ENCODE peak calls at places on chromosomes 13 and 19, in seven cellular contexts. F is A549, J is prostate gland, N is stomach, Z is A673, Y is tibial artery, C is upper lobe of right lung. S is an unnamed sample. For H3K4me1, the result is how much of the 10 kb centered on the place peaks cover.

GRCh38 chr19:6572217-6572616 is 18.7 kb downstream of the CD70 start:
- DNase-seq in Z (no peak), Y (peak), C (no peak), J (no peak), N (no peak), F (no peak), S (no peak)

GRCh38 chr13:106083620-106084350 is 451.7 kb downstream of the EFNB2 start:
- DNase-seq in Y (no peak), N (peak), Z (peak), J (peak), C (no peak), F (peak), S (no peak)

GRCh38 chr19:15635016-15635805 is 5.5 kb upstream of the CYP4F3 start:
- DNase-seq in Z (no peak), F (no peak), Y (no peak), C (no peak), N (no peak), J (no peak), S (no peak)

GRCh38 chr19:50820549-50821247 is 2.9 kb downstream of the KLK1 start:
- DNase-seq in J (no peak), Y (no peak), N (no peak), F (no peak), Z (no peak), C (peak), S (no peak)

GRCh38 chr19:18648971-18649310 is 12.1 kb downstream of the KLHL26 start:
- DNase-seq in Z (no peak), C (no peak), Y (peak), N (no peak), J (no peak), F (no peak), S (no peak)

GRCh38 chr19:23283925-23284324 is 33.7 kb upstream of the ZNF724 start:
- DNase-seq in Z (peak), N (peak), C (no peak), F (peak), J (no peak), Y (peak), S (no peak)

GRCh38 chr19:17711851-17712250 is 7.4 kb upstream of the MAP1S start:
- DNase-seq in F (no peak), N (no peak), C (no peak), Y (no peak), J (no peak), Z (no peak), S (no peak)

GRCh38 chr19:35153701-35154534 is 617 bp upstream of the FXYD5 start:
- DNase-seq in C (peak), N (peak), Y (no peak), J (no peak), Z (peak), F (peak), S (no peak)

GRCh38 chr13:64186503-64186902 is 2770.9 kb upstream of the PCDH20 start:
- DNase-seq in Z (no peak), F (no peak), Y (no peak), N (no peak), C (no peak), J (no peak), S (no peak)

GRCh38 chr19:46000497-46001246 is 5.4 kb downstream of the CCDC61 start:
- DNase-seq in F (no peak), C (peak), J (peak), Z (peak), N (peak), Y (no peak), S (no peak)

GRCh38 chr13:46172531-46172991 is 9.4 kb downstream of the LCP1 start:
- DNase-seq in C (no peak), J (no peak), F (no peak), Z (no peak), Y (no peak), N (no peak), S (no peak)

GRCh38 chr13:75797719-75798118 is 161.6 kb downstream of the LMO7 start:
- DNase-seq in N (no peak), Z (no peak), J (no peak), F (no peak), Y (no peak), C (no peak), S (no peak)

GRCh38 chr13:39561971-39562370 is 41.0 kb downstream of the LHFPL6 start:
- DNase-seq in N (no peak), C (no peak), J (no peak), Z (no peak), F (no peak), Y (no peak), S (no peak)

GRCh38 chr19:58217069-58217481 is 11.6 kb upstream of the ZNF544 start:
- DNase-seq in N (no peak), J (no peak), F (no peak), C (no peak), Y (no peak), Z (no peak), S (no peak)

GRCh38 chr13:97127842-97128241 is 94.3 kb upstream of the MBNL2 start:
- DNase-seq in F (no peak), Y (no peak), C (no peak), N (no peak), Z (no peak), J (no peak), S (no peak)

GRCh38 chr19:3095375-3096191 is 1.4 kb downstream of the GNA11 start:
- DNase-seq in Y (no peak), C (peak), J (no peak), F (no peak), N (no peak), Z (no peak), S (no peak)

GRCh38 chr19:31676271-31677004 is 327.2 kb upstream of the TSHZ3 start:
- DNase-seq in C (no peak), N (no peak), Z (no peak), F (peak), Y (no peak), J (no peak), S (no peak)

GRCh38 chr13:109976206-109976997 is 190.0 kb upstream of the IRS2 start:
- DNase-seq in C (no peak), Y (no peak), F (no peak), Z (no peak), J (no peak), N (no peak), S (no peak)

DNA sequence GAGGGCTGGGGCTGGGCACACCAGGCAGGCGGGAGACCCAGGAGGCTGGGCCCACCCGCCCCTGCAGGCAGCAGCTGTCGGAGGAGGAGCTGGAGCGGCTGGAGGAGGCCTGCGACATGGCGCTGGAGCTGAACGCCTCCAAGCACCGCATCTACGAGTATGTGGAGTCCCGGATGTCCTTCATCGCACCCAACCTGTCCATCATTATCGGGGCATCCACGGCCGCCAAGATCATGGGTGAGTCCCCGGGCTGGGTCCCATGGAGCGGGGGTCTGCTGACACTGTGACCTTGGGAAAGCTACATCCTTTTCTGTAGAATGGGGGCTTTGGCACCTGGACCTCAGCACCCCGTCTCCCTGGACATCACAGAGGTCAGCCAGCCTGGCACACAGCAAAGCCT is 8.1 kb downstream of the PRPF31 start:
- DNase-seq in Y (no peak), N (no peak), J (no peak), C (no peak), Z (no peak), F (no peak), S (no peak)
- H3K4me1 ChIP-seq in Y (under half), N (under half), J (under half), C (under half), Z (under half), F (under half), S (under half)

GRCh38 chr19:11190501-11190900 is 6.8 kb downstream of the KANK2 start:
- DNase-seq in J (no peak), C (no peak), Z (no peak), F (no peak), Y (no peak), N (no peak), S (no peak)
- H3K4me1 ChIP-seq in J (under half), C (half or more), Z (under half), F (under half), Y (half or more), N (half or more), S (half or more)

DNA sequence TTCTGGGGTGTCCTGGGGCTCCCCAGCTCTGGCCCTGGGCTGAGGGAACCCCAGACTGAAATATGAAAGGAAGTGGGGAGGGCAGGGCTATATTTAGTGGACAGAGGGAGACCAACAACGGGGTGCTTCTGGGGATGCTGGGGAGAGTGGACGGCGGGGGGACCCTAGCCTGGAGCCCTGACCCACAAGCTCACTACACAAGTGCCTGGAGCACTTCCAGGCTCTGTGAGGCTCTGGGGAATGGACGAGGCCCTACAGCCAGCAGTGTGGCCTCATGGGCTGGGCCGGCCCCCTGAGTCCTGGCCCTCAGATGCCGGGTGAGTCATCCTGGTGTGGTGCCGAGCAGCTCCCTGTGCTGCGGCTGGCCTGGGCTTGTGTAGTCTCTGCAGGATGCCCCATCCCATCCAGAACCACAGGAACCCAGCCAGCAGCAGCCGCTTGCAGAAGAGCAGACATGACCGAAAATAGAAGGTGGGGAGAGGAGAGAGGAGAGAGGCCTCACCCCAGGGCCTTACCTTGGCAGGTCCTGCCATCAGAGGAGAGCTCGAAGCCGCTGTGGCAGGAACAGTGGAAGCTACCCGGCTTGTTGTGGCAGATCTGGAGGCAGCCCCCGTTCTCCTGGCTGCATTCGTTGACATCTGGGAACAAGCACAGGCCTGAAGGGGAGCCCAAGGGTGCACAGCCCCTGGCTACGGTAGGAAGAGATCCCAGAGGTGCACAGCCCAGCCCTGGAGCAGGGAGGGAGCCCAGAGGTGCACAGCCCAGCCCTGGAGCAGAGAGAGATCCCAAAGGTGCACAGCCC is 26.1 kb downstream of the GAS6 start:
- DNase-seq in J (peak), Z (peak), N (peak), C (peak), F (peak), Y (peak), S (peak)
- H3K4me1 ChIP-seq in J (under half), Z (under half), N (under half), C (under half), F (under half), Y (under half), S (half or more)

GRCh38 chr19:4911314-4911713 is 2.0 kb downstream of the UHRF1 start:
- DNase-seq in F (no peak), N (no peak), Y (no peak), J (no peak), Z (peak), C (no peak), S (no peak)
- H3K4me1 ChIP-seq in F (half or more), N (under half), Y (under half), J (under half), Z (under half), C (under half), S (under half)

GRCh38 chr13:23378009-23378632 is 55.4 kb downstream of the SACS start:
- DNase-seq in Z (peak), J (no peak), F (peak), N (no peak), Y (peak), C (no peak), S (no peak)

GRCh38 chr13:23377603-23378002 is 55.9 kb downstream of the SACS start:
- DNase-seq in Z (no peak), C (no peak), N (no peak), J (no peak), F (no peak), Y (no peak), S (no peak)

GRCh38 chr13:23380534-23380933 is 53.0 kb downstream of the SACS start:
- DNase-seq in J (no peak), Y (no peak), N (no peak), F (no peak), Z (no peak), C (no peak), S (no peak)

GRCh38 chr13:23372264-23372905 is 61.1 kb downstream of the SACS start:
- DNase-seq in Y (no peak), F (no peak), N (no peak), C (no peak), J (no peak), Z (no peak), S (no peak)

GRCh38 chr13:23375007-23375971 is 58.2 kb downstream of the SACS start:
- DNase-seq in C (peak), Y (peak), Z (peak), F (peak), N (peak), J (peak), S (peak)
- H3K4me1 ChIP-seq in C (under half), Y (half or more), Z (under half), F (under half), N (under half), J (under half), S (half or more)

GRCh38 chr13:27595055-27595811 is 25.1 kb downstream of the LNX2 start:
- DNase-seq in Y (no peak), C (no peak), F (no peak), N (no peak), Z (no peak), J (no peak), S (no peak)
- H3K4me1 ChIP-seq in Y (under half), C (under half), F (under half), N (half or more), Z (under half), J (under half), S (under half)

GRCh38 chr19:48959341-48960239 is 4.9 kb downstream of the BAX start:
- DNase-seq in Y (no peak), F (peak), C (no peak), N (no peak), J (no peak), Z (no peak), S (no peak)
- H3K4me1 ChIP-seq in Y (under half), F (half or more), C (under half), N (under half), J (under half), Z (under half), S (under half)

DNA sequence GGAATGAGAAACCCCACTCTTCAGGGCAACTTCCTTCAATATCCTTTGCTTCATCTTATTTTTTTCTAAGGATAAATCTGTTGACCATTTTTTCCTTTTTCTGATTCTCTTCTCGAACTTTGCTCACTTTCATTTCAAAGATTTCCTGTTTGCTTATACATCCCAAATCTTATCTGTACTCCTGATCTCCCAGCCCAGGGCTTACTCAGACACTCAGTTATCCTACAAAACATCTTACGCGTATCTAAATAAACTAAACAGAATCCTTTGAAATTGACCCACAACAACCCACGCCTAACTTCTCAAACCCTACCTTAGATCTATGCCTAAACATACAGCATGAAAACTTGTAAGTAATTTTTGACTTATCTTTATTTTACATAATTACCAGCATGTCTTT is 179.2 kb downstream of the ABCC4 start:
- DNase-seq in C (no peak), N (no peak), Z (no peak), F (peak), Y (no peak), J (no peak), S (no peak)
- H3K4me1 ChIP-seq in C (under half), N (under half), Z (under half), F (half or more), Y (under half), J (under half), S (under half)

DNA sequence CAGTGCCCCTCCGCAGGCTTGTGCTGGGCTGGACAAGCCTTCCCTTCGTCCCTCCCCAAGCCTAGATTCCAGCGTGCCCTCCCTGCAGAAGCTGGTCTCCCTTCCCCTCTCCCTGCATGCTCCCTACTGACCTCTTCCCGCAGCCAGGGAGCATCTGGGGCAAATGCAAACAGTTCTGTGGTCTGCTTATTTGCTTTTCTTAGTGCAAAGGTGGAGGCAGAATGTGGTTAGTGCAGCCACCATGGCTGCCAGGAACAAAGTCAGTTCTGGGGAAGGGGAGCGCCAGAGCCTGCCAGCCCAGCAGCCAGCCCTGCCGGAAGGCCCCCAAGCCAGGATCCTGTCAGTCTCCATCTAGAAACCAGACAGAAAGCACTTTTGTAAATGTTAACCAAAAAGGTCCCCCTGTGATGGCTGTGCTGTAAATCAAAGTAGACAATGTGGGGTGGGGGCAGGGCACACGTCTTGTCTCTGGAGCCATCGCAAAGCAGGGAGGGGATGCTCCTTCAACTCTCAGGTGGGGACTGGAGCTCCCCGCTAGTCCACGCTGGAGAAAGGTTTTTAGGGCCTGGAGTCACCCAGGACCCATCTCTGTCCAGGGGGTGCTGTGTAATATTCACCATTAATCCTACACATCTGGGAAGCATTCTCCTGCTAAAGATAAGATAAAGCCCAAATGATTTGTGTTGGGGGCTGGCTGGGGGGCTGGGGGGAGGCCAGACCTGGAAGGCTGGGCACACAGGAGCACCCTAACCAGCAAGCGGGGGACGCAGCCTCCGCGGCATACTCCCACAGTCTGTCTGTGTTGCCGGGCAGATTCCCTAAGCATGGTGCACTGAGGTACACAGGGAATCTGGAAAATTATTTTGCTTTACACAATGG is 30.9 kb downstream of the SERP2 start:
- DNase-seq in N (peak), Y (no peak), J (peak), F (no peak), C (no peak), Z (no peak), S (no peak)
- H3K4me1 ChIP-seq in N (under half), Y (under half), J (under half), F (under half), C (under half), Z (under half), S (under half)

S was measured in esophagus squamous epithelium.